ENCODE peak calls at places on chromosomes 2 and 18, in six cellular contexts. Y, Z, D, A, P and M are unnamed samples.

GRCh38 chr18:80175451-80176235 is 66.6 kb downstream of the ADNP2 start:
- DNase-seq in Y (no peak), D (no peak), A (no peak), Z (no peak), P (no peak), M (no peak)

GRCh38 chr18:44723366-44723765 is 42.7 kb downstream of the SETBP1 start:
- DNase-seq in A (no peak), P (no peak), Z (no peak), D (no peak), Y (no peak), M (no peak)

GRCh38 chr2:12064153-12064552 is 317.7 kb downstream of the LPIN1 start:
- DNase-seq in D (no peak), Y (no peak), A (no peak), Z (no peak), P (no peak), M (no peak)

GRCh38 chr2:170461875-170462274 is 253.3 kb upstream of the SP5 start:
- DNase-seq in Y (no peak), D (no peak), Z (no peak), A (no peak), P (peak), M (no peak)

GRCh38 chr2:10019174-10019971 is 24.0 kb upstream of the KLF11 start:
- DNase-seq in P (no peak), A (peak), D (no peak), Y (no peak), Z (no peak), M (peak)

GRCh38 chr2:118048396-118048795 is 34.5 kb upstream of the CCDC93 start:
- DNase-seq in D (no peak), P (no peak), A (no peak), Y (no peak), Z (no peak), M (peak)

GRCh38 chr2:197708331-197708730 is 3.2 kb downstream of the MARS2 start:
- DNase-seq in A (peak), Z (no peak), P (no peak), D (no peak), Y (no peak), M (peak)

GRCh38 chr2:181954538-181954883 is 31.1 kb upstream of the PPP1R1C start:
- DNase-seq in D (no peak), Y (no peak), Z (no peak), A (no peak), P (no peak), M (peak)

GRCh38 chr18:78153362-78153761 is 826.3 kb upstream of the SALL3 start:
- DNase-seq in Z (no peak), Y (no peak), P (no peak), D (no peak), A (no peak), M (no peak)

GRCh38 chr2:122643725-122644329 is 888.4 kb downstream of the TSN start:
- DNase-seq in A (no peak), Y (peak), P (peak), Z (no peak), D (no peak), M (peak)

GRCh38 chr2:38460313-38460712 is 83.2 kb upstream of the ATL2 start:
- DNase-seq in D (no peak), Z (no peak), A (no peak), Y (no peak), P (no peak), M (no peak)
- TF ChIP-seq SMC3 in D (no peak), Z (no peak), A (no peak), Y (no peak), P (no peak), M (no peak)

GRCh38 chr2:24083567-24084385 is 858 bp downstream of the TP53I3 start:
- DNase-seq in Y (peak), Z (peak), D (peak), A (peak), P (peak), M (peak)

GRCh38 chr2:24077879-24078278 is 1.8 kb upstream of the SF3B6 start:
- DNase-seq in P (no peak), Y (no peak), D (no peak), A (no peak), Z (no peak), M (no peak)

GRCh38 chr2:24077535-24077877 is 1.4 kb upstream of the SF3B6 start:
- DNase-seq in A (no peak), D (no peak), P (no peak), Y (no peak), Z (no peak), M (no peak)

GRCh38 chr2:24082787-24083566 is 1.7 kb downstream of the TP53I3 start:
- DNase-seq in D (no peak), Y (no peak), Z (no peak), P (no peak), A (no peak), M (no peak)

GRCh38 chr2:24080721-24081120 is 3.9 kb downstream of the TP53I3 start:
- DNase-seq in Z (no peak), D (no peak), Y (no peak), A (no peak), P (no peak), M (peak)
- TF ChIP-seq SMC3 in Z (no peak), D (no peak), Y (no peak), A (no peak), P (no peak), M (no peak)

GRCh38 chr18:5582849-5583667 is 39.3 kb upstream of the EPB41L3 start:
- DNase-seq in P (no peak), A (no peak), D (no peak), Y (no peak), Z (no peak), M (peak)
- TF ChIP-seq SMC3 in P (no peak), A (no peak), D (no peak), Y (no peak), Z (no peak), M (no peak)

GRCh38 chr18:36829362-36830140 is 624 bp downstream of the KIAA1328 start:
- DNase-seq in Z (no peak), A (peak), Y (no peak), P (no peak), D (no peak), M (peak)
- TF ChIP-seq SMC3 in Z (no peak), A (no peak), Y (no peak), P (no peak), D (no peak), M (no peak)

GRCh38 chr18:26003391-26003790 is 87.0 kb downstream of the SS18 start:
- DNase-seq in D (no peak), P (no peak), Y (no peak), Z (no peak), A (no peak), M (no peak)
- TF ChIP-seq SMC3 in D (no peak), P (no peak), Y (no peak), Z (no peak), A (no peak), M (no peak)

GRCh38 chr2:134206029-134206428 is 47.8 kb upstream of the MGAT5 start:
- DNase-seq in Y (no peak), D (no peak), A (no peak), Z (no peak), P (no peak), M (no peak)
- TF ChIP-seq SMC3 in Y (no peak), D (no peak), A (no peak), Z (no peak), P (no peak), M (no peak)

GRCh38 chr2:235577404-235578330 is 83.8 kb downstream of the AGAP1 start:
- DNase-seq in D (no peak), A (peak), Z (no peak), Y (no peak), P (no peak), M (peak)
- TF ChIP-seq SMC3 in D (no peak), A (no peak), Z (no peak), Y (no peak), P (no peak), M (no peak)

GRCh38 chr18:59799383-59800015 is 100.3 kb upstream of the PMAIP1 start:
- DNase-seq in A (no peak), P (peak), D (no peak), Y (no peak), Z (no peak), M (peak)

GRCh38 chr18:59795882-59796281 is 98.7 kb upstream of the CCBE1 start:
- DNase-seq in P (no peak), D (no peak), Y (no peak), Z (no peak), A (no peak), M (no peak)

GRCh38 chr18:59802031-59802430 is 97.8 kb upstream of the PMAIP1 start:
- DNase-seq in Z (no peak), P (no peak), Y (no peak), D (peak), A (no peak), M (no peak)

GRCh38 chr18:59800897-59801296 is 98.9 kb upstream of the PMAIP1 start:
- DNase-seq in P (no peak), Y (no peak), D (no peak), Z (no peak), A (no peak), M (no peak)

DNA sequence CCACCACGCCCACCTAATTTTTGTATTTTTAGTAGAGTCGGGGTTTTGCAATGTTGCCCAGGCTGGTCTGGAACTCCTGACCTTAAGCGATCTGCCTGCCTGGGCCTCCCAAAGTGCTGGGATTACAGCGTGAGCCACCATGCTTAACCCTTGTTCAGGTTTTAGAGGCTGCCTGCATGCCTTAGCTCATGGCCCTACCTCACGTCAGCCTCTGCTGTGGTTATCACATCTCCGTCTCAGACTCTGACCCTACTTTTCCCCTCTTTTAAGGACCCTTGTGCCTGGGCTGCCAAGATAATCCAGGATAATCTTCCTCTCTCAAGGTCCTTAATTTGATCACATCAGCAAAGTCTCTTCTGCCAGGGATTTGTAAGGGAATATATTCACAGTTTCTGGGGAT is 98.2 kb upstream of the PMAIP1 start:
- DNase-seq in Z (no peak), P (no peak), D (no peak), Y (no peak), A (no peak), M (no peak)
- TF ChIP-seq SMC3 in Z (no peak), P (no peak), D (no peak), Y (no peak), A (no peak), M (no peak)